ENCODE peak calls at places on chromosomes 3 and 15, in four cellular contexts. S, J, A and T are unnamed samples.

GRCh38 chr3:35639251-35640185 is at the start of gene ARPP21:
- DNase-seq in A (no peak), J (no peak), S (no peak), T (peak; percentile 34)

GRCh38 chr3:84806958-84807357 is 151.8 kb upstream of the CADM2 start:
- DNase-seq in A (no peak), S (no peak), J (no peak), T (no peak)

GRCh38 chr15:96187916-96188315 is 142.6 kb upstream of the NR2F2 start:
- DNase-seq in S (no peak), J (no peak), A (no peak), T (no peak)

GRCh38 chr3:55330756-55331155 is 156.3 kb downstream of the WNT5A start:
- DNase-seq in J (no peak), S (no peak), A (no peak), T (no peak)

GRCh38 chr3:70818145-70818544 is 505.7 kb upstream of the MDFIC2 start:
- DNase-seq in J (no peak), S (no peak), A (no peak), T (no peak)

GRCh38 chr15:60006203-60006782 is 2.2 kb downstream of the FOXB1 start:
- DNase-seq in J (no peak), A (peak; percentile 72), S (no peak), T (peak; percentile 58)

GRCh38 chr3:192490720-192491119 is 236.6 kb downstream of the FGF12 start:
- DNase-seq in J (no peak), S (no peak), A (no peak), T (no peak)

GRCh38 chr15:78879517-78880241 is 7.0 kb downstream of the MORF4L1 start:
- DNase-seq in J (no peak), S (no peak), A (no peak), T (no peak)

GRCh38 chr15:40539030-40539429 is 25.8 kb downstream of the CCDC32 start:
- DNase-seq in J (no peak), S (no peak), A (no peak), T (no peak)

GRCh38 chr3:5250467-5251195 is 63.1 kb downstream of the EDEM1 start:
- DNase-seq in A (no peak), J (no peak), S (no peak), T (peak; percentile 18)

GRCh38 chr15:42118650-42119531 is 24.5 kb upstream of the PLA2G4D start:
- DNase-seq in J (no peak), S (no peak), A (no peak), T (peak; percentile 39)

GRCh38 chr3:157360044-157360443 is 76.6 kb upstream of the PTX3 start:
- DNase-seq in J (no peak), S (no peak), A (peak; percentile 37), T (no peak)

GRCh38 chr3:65829228-65829627 is 209.5 kb downstream of the MAGI1 start:
- DNase-seq in A (no peak), J (no peak), S (no peak), T (no peak)

GRCh38 chr3:159200176-159200575 is 398.3 kb downstream of the MFSD1 start:
- DNase-seq in S (no peak), J (no peak), A (peak; percentile 41), T (no peak)

GRCh38 chr3:120846073-120846472 is 61.9 kb upstream of the STXBP5L start:
- DNase-seq in A (no peak), J (no peak), S (no peak), T (no peak)

GRCh38 chr15:51191072-51191665 is 96.5 kb upstream of the TNFAIP8L3 start:
- DNase-seq in J (no peak), A (no peak), S (no peak), T (no peak)

GRCh38 chr3:33711100-33711499 is 7.0 kb downstream of the CLASP2 start:
- DNase-seq in S (no peak), J (no peak), A (no peak), T (no peak)

GRCh38 chr3:170470063-170471006 is 51.7 kb downstream of the CLDN11 start:
- DNase-seq in A (no peak), S (no peak), J (no peak), T (peak; percentile 68)

GRCh38 chr15:28273468-28273867 is 48.5 kb downstream of the HERC2 start:
- DNase-seq in S (no peak), A (no peak), J (no peak), T (no peak)

GRCh38 chr3:150202696-150203095 is 205.4 kb upstream of the TSC22D2 start:
- DNase-seq in S (no peak), A (no peak), J (no peak), T (no peak)

GRCh38 chr15:75227663-75228280 is 26.1 kb downstream of the C15orf39 start:
- DNase-seq in S (no peak), A (no peak), J (no peak), T (no peak)